ENCODE peak calls at places on chromosomes 3 and 15, in eight cellular contexts. T, L, J, I, Z, P, B and N are unnamed samples. For H3K4me1, the result is how much of the 10 kb centered on the place peaks cover.

GRCh38 chr3:157533298-157533870 is 30.2 kb upstream of the VEPH1 start:
- DNase-seq in I (no peak), B (no peak), L (no peak), J (peak), T (no peak), Z (no peak), P (no peak), N (no peak)

GRCh38 chr3:142724682-142725351 is 983 bp downstream of the TRPC1 start:
- DNase-seq in Z (peak), I (peak), B (no peak), T (peak), J (peak), L (no peak), P (peak), N (peak)

GRCh38 chr15:90967206-90967605 is 12.5 kb downstream of the RCCD1 start:
- DNase-seq in L (no peak), J (no peak), I (no peak), Z (no peak), T (no peak), B (no peak), P (no peak), N (no peak)

GRCh38 chr3:114519415-114519814 is 225.6 kb downstream of the TIGIT start:
- DNase-seq in I (peak), Z (peak), J (peak), P (no peak), B (no peak), L (no peak), T (peak), N (no peak)

GRCh38 chr15:76648732-76649444 is 256.3 kb downstream of the SCAPER start:
- DNase-seq in J (no peak), L (no peak), Z (no peak), T (no peak), P (no peak), B (no peak), I (no peak), N (no peak)

GRCh38 chr3:160376681-160377080 is 22.3 kb downstream of the IFT80 start:
- DNase-seq in B (no peak), I (no peak), P (no peak), J (peak), Z (no peak), T (no peak), L (no peak), N (no peak)

GRCh38 chr3:111338059-111338698 is 203.8 kb upstream of the CD96 start:
- DNase-seq in B (peak), Z (peak), I (peak), T (peak), J (peak), P (no peak), L (no peak), N (no peak)

GRCh38 chr3:143124683-143125520 is 5.3 kb downstream of the CHST2 start:
- DNase-seq in L (no peak), Z (peak), B (no peak), I (no peak), J (no peak), T (no peak), P (no peak), N (no peak)

GRCh38 chr15:48590704-48591103 is 54.8 kb downstream of the FBN1 start:
- DNase-seq in T (no peak), P (no peak), J (no peak), B (no peak), L (no peak), I (no peak), Z (no peak), N (no peak)

GRCh38 chr3:77460326-77460725 is 420.4 kb downstream of the ROBO2 start:
- DNase-seq in P (no peak), I (no peak), B (no peak), Z (no peak), L (no peak), T (peak), J (peak), N (no peak)

GRCh38 chr3:185717121-185717520 is 107.7 kb downstream of the IGF2BP2 start:
- DNase-seq in I (no peak), T (no peak), J (peak), Z (no peak), L (no peak), P (no peak), B (no peak), N (no peak)

GRCh38 chr3:112688819-112689218 is 47.9 kb upstream of the CCDC80 start:
- DNase-seq in J (peak), Z (no peak), B (no peak), P (no peak), T (no peak), I (no peak), L (no peak), N (no peak)

GRCh38 chr3:13653631-13654279 is 104.8 kb downstream of the FBLN2 start:
- DNase-seq in J (no peak), T (peak), Z (no peak), B (no peak), I (no peak), L (no peak), P (no peak), N (no peak)

GRCh38 chr3:34106879-34107278 is 308.4 kb downstream of the PDCD6IP start:
- DNase-seq in T (peak), B (no peak), L (no peak), J (no peak), Z (peak), P (peak), I (no peak), N (no peak)

GRCh38 chr15:75732809-75733451 is 20.3 kb upstream of the CSPG4 start:
- DNase-seq in B (peak), L (peak), T (peak), P (peak), I (peak), Z (peak), J (peak), N (peak)

DNA sequence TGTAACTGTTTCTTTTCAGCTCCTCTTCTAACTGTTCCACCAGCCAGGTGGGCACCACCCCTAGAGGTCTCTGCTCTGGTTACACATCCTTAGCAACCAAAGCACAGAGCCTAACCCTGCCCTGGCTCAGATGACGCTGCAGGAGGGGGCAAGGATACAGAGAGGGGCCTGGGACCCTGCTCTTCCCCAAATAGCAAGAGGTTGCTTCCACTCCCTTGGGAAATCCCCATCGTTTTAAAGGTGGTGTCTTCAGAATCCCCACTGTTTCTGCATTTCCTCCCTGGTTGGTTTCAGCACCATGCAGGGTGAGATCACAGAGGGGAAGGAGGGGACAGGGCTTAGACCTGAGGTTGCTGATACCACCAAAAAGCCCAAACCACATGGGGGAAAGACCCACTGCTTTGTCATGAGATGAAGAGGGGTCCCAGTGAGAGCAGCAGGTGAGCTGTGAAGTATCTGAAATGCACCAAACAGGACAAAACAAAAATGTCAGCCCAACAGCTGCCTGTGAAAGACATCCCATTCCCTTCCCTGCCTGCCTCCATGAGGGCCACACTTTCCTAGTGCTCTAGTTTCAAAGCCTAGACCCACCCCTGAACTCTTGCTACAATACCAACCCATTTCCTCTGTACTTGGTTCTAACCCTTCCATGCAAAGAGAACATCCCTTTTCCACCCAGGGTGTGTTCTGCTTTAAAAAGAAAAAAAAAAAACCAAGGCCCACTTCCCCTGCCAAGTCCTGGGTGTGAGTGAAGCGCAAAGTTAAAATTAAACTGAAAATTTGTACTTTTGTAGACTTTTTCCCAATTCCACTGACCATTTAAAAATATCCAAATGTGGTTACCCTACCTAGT is 29.0 kb downstream of the ANP32A start:
- DNase-seq in T (peak), Z (no peak), I (no peak), J (no peak), B (no peak), P (no peak), L (peak), N (no peak)
- H3K4me1 ChIP-seq in T (under half), Z (half or more), I (under half), J (under half), B (half or more), P (under half), L (half or more), N (under half)

GRCh38 chr3:52205727-52206372 is 7.9 kb downstream of the ALAS1 start:
- DNase-seq in Z (no peak), J (peak), B (no peak), I (no peak), T (no peak), P (no peak), L (no peak), N (no peak)

GRCh38 chr3:52203701-52204100 is 5.7 kb downstream of the ALAS1 start:
- DNase-seq in P (no peak), B (no peak), I (no peak), J (no peak), L (no peak), T (no peak), Z (no peak), N (no peak)

GRCh38 chr3:52200981-52201679 is 3.2 kb downstream of the ALAS1 start:
- DNase-seq in I (no peak), T (no peak), L (no peak), P (no peak), J (no peak), Z (no peak), B (no peak), N (no peak)

GRCh38 chr3:52202384-52203077 is 4.6 kb downstream of the ALAS1 start:
- DNase-seq in Z (no peak), P (no peak), L (no peak), I (no peak), T (no peak), B (no peak), J (no peak), N (no peak)

DNA sequence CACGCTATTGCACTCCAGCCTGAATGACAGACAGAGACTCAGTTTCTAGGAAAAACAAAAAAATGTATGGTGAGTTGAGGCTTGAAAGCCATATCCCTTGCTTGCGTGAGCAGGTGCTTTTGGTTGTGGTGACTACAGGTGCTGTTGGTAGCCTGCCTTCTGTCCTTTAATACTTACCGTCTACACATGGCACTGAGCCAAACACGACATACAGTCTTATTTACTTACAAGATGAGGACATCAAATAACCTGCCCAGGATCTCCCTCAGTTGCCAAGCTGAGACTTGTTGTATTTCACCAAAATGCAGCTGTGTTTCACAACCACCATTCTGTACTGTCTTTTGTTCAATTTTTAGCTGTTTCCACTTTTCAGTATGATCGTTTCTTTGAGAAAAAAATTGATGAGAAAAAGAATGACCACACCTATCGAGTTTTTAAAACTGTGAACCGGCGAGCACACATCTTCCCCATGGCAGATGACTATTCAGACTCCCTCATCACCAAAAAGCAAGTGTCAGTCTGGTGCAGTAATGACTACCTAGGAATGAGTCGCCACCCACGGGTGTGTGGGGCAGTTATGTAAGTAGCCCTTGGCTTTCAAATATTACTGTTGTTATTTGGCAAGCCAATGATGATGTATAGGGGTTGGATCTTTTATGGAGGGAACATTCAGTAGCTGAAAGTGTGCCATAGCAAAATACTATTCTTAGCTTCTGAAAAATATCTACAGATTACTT is 6.5 kb downstream of the ALAS1 start:
- DNase-seq in T (no peak), P (no peak), L (no peak), J (no peak), Z (no peak), B (no peak), I (no peak), N (no peak)
- H3K27ac ChIP-seq in T (no peak), P (no peak), L (no peak), J (no peak), Z (no peak), B (no peak), I (no peak), N (peak)

GRCh38 chr3:62371032-62371734 is 2.2 kb downstream of the FEZF2 start:
- DNase-seq in L (no peak), Z (peak), P (no peak), I (no peak), B (no peak), T (peak), J (no peak), N (no peak)

GRCh38 chr3:62371735-62372591 is 1.4 kb downstream of the FEZF2 start:
- DNase-seq in T (peak), I (no peak), L (no peak), J (no peak), B (no peak), P (no peak), Z (peak), N (no peak)

GRCh38 chr3:62373714-62374333 is 474 bp upstream of the FEZF2 start:
- DNase-seq in Z (peak), P (no peak), L (no peak), B (no peak), I (no peak), J (no peak), T (no peak), N (no peak)

GRCh38 chr3:62373215-62373614 is at the start of gene FEZF2:
- DNase-seq in Z (peak), L (no peak), J (no peak), P (no peak), T (peak), B (no peak), I (no peak), N (no peak)

GRCh38 chr3:62372621-62373041 is 719 bp downstream of the FEZF2 start:
- DNase-seq in J (peak), L (no peak), P (no peak), I (no peak), T (peak), Z (peak), B (no peak), N (no peak)
- H3K4me1 ChIP-seq in J (under half), L (under half), P (under half), I (under half), T (under half), Z (half or more), B (half or more), N (under half)

GRCh38 chr15:68191555-68191954 is 13.6 kb downstream of the CALML4 start:
- DNase-seq in L (no peak), Z (no peak), B (no peak), J (no peak), P (no peak), I (no peak), T (peak), N (no peak)

GRCh38 chr15:68192804-68193521 is 12.2 kb downstream of the CALML4 start:
- DNase-seq in P (no peak), B (no peak), Z (no peak), I (no peak), L (no peak), T (no peak), J (no peak), N (no peak)

GRCh38 chr15:68190048-68190447 is 15.1 kb downstream of the CALML4 start:
- DNase-seq in I (no peak), J (no peak), T (no peak), L (no peak), P (no peak), Z (no peak), B (no peak), N (no peak)

GRCh38 chr15:68195336-68196112 is 9.6 kb downstream of the CALML4 start:
- DNase-seq in Z (no peak), P (no peak), I (peak), B (no peak), T (no peak), L (no peak), J (no peak), N (no peak)

DNA sequence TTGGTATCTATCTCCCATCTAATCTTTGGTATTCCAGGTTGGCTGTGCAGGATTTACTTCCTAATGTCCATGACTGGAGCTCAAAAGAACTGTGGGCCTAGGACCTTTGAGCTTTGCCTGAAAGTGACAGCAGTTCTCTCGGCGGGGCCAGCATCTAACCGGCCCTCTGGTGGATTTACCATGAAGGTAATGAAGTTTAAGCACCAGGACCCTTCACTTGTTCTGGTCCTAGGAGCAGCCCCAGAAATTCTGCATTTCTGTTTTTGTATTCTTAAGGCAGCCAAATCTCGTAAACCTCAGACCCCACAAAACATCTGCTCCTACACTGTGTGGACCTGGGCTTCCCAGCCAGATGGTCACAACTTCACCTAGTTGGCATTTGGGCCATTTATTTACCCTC is 13.0 kb downstream of the CALML4 start:
- DNase-seq in L (no peak), T (no peak), Z (no peak), J (no peak), I (no peak), B (no peak), P (no peak), N (no peak)
- H3K27ac ChIP-seq in L (no peak), T (no peak), Z (no peak), J (no peak), I (no peak), B (no peak), P (no peak), N (no peak)

DNA sequence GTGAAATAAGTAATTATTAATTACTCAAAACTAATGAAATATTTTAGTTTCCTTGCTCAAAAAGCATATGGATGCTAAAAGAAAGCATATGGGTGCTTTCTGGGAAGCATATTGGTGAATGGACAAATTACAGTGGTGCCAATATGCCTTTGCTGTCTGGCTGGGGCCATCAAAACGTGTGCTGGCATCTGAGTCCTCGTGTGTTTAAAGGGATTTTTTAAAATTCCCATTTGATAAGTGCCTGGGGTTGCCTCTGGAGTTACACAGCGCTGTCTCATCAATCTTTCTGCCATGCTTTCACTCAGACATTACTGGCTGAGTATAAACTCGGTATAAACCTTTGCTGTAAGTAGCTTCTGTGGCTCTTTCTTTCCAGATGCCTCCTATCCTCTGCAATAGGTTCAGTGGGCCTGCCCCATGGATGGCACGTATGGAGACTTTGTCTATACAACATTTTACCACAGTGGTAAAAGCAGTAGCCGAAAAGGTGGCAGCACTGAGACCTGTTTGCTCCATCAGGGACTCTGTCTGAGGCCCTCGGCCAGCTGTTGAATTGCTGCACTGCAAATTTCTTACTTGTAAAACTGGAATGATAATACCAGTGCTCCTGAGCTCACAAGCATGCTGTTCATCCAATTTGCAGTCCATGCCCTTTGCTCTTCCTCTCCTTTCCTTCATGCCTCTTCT is 195.5 kb downstream of the LPP start:
- DNase-seq in J (peak), B (no peak), Z (peak), L (no peak), P (no peak), I (no peak), T (peak), N (no peak)
- H3K4me1 ChIP-seq in J (under half), B (half or more), Z (under half), L (under half), P (under half), I (under half), T (under half), N (under half)

GRCh38 chr3:133490468-133491351 is 82.8 kb upstream of the CDV3 start:
- DNase-seq in L (peak), I (no peak), B (no peak), P (peak), Z (no peak), J (no peak), T (no peak), N (no peak)
- H3K27ac ChIP-seq in L (peak), I (no peak), B (no peak), P (peak), Z (no peak), J (no peak), T (no peak), N (no peak)

GRCh38 chr3:46955801-46956259 is 20.7 kb downstream of the CCDC12 start:
- DNase-seq in P (no peak), B (no peak), J (no peak), I (no peak), L (no peak), Z (no peak), T (no peak), N (no peak)
- H3K4me1 ChIP-seq in P (under half), B (half or more), J (under half), I (under half), L (half or more), Z (under half), T (under half), N (under half)

GRCh38 chr15:67096536-67097294 is 31.3 kb downstream of the SMAD3 start:
- DNase-seq in B (no peak), P (no peak), Z (no peak), J (peak), L (no peak), T (no peak), I (no peak), N (no peak)
- H3K27ac ChIP-seq in B (no peak), P (no peak), Z (no peak), J (peak), L (no peak), T (no peak), I (no peak), N (peak)